ENCODE peak calls at places on chromosome 3, in five cellular contexts. L is AG04449, T is RWPE1, H is thoracic aorta, Q is cardiac muscle cell. J is an unnamed sample.

GRCh38 chr3:52930748-52931147 is 33.4 kb upstream of the STIMATE start:
- DNase-seq in L (no peak), T (no peak), H (no peak), Q (no peak), J (peak)

GRCh38 chr3:23316924-23317323 is 113.8 kb downstream of the UBE2E2 start:
- DNase-seq in L (no peak), H (no peak), Q (no peak), T (no peak), J (no peak)

GRCh38 chr3:20039765-20040475 is at the start of gene KAT2B:
- DNase-seq in Q (peak), L (no peak), H (no peak), T (peak), J (peak)

GRCh38 chr3:77321646-77322045 is 281.7 kb downstream of the ROBO2 start:
- DNase-seq in Q (peak), T (no peak), H (no peak), L (no peak), J (no peak)

GRCh38 chr3:129439381-129439816 is 349 bp downstream of the MBD4 start:
- DNase-seq in H (no peak), Q (no peak), T (peak), L (no peak), J (peak)

GRCh38 chr3:95154775-95155174 is 1091.9 kb downstream of the NSUN3 start:
- DNase-seq in T (peak), H (no peak), L (no peak), Q (no peak), J (no peak)

GRCh38 chr3:55721716-55722484 is 234.8 kb upstream of the WNT5A start:
- DNase-seq in H (no peak), Q (peak), T (peak), L (no peak), J (peak)

GRCh38 chr3:10192953-10193691 is 28.4 kb downstream of the IRAK2 start:
- DNase-seq in L (peak), H (no peak), T (peak), Q (no peak), J (no peak)

GRCh38 chr3:181230258-181230657 is 240.7 kb upstream of the DNAJC19 start:
- DNase-seq in L (no peak), H (no peak), Q (no peak), T (no peak), J (no peak)
- TF ChIP-seq CTCF in L (no peak), H (no peak), Q (no peak), T (no peak), J (peak)

DNA sequence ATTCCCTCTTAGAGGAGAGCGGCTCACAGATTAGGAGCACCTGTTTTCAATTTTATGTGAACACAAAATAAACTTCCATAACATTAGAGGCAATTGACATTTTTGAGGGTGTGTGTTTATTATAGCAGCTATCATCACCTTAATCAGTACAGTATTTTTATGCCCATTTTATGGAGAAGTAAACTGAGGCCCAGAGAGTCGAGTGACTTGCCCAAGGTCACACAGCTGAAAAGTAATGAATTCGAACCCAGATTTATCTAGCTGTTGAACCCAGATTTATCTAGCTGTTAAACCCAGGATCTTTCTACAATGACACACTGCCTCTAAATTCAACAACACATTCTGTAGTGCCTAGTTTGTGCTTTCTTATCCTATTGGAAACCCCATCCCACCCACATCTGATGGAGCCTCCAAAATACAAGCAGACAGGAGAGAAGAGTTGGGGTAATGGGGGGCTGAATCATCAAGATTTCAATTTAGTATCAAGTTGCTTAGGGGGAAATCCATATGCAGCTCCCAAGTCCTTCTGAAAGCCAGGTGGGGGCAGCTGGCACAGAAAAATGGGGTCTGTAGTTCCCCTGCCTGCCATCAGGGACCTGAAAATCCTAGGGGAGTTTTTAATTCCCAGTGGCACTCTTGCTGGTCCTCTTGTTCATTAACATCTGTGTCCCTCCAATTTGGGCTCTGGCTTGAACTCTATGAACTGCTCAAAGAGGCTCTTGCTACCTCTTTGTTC is 50.4 kb upstream of the TRA2B start:
- DNase-seq in L (no peak), H (no peak), Q (no peak), T (no peak), J (no peak)
- TF ChIP-seq CTCF in L (no peak), H (no peak), Q (no peak), T (no peak), J (no peak)

GRCh38 chr3:40511031-40511718 is 5.3 kb downstream of the ZNF620 start:
- DNase-seq in L (no peak), H (no peak), T (no peak), Q (no peak), J (no peak)

GRCh38 chr3:40499952-40500351 is 5.9 kb upstream of the ZNF620 start:
- DNase-seq in Q (no peak), H (no peak), T (no peak), L (no peak), J (no peak)

GRCh38 chr3:40504636-40505430 is 1.0 kb upstream of the ZNF620 start:
- DNase-seq in Q (no peak), L (peak), T (peak), H (no peak), J (no peak)

GRCh38 chr3:40505599-40506462 is at the start of gene ZNF620:
- DNase-seq in H (peak), T (peak), L (no peak), Q (peak), J (peak)
- TF ChIP-seq CTCF in H (no peak), T (peak), L (peak), Q (peak), J (peak)

DNA sequence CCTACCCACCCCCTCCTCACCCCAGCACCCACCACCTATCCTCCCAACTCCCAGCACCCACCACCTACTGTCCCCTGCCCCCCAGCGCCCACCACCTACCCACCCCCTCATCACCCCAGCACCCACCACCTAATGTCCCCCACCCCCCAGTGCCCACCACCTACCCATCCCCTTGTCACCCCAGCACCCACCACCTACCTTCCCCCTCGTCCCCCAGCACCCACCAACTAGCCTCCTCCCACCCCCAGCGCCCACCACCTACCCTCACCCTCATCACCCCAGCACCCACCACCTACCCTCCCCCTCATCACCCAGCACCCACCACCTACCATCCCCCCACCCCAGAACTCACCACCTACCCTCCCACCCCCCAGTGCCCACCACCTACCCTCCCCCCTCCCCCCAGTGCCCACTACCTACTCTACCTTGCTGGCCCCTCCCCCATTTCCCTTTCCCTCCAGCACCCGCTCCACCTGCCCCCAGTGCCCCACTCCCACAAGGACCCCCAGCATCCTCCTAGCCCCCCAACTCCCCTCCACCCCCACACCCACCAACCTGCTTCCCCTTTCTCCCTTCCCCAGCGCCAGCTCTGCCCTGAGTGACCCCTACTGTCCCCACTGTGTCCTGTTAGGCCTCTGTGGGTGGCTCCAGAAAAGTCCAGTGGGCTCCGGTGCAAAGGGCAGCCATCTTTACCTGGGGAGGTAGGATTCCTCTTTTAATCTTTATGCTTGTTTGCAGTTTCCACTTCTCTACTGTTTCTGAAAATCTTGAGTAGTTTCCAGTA is 1.2 kb downstream of the UROC1 start:
- DNase-seq in H (no peak), T (no peak), L (no peak), Q (no peak), J (no peak)
- TF ChIP-seq CTCF in H (no peak), T (no peak), L (no peak), Q (no peak), J (no peak)

DNA sequence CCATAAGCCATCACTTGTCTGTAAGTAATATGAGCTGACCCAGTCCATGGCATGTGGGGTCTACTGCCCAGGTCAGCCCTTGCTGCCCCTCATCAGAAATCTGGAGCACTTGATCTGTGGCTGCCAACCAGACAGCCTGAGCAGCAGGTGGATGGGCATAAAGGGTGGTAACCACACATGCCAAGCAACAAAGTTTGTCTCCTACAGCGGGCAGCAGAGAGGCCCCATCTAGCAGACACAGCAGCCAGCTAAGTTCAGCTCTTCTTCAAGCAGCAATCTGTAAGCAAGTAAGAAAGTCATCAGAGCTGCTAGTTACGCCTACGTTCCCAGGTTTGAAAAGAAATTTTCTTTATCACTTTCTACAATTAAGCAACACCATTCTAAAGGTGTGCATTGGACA is 27.9 kb downstream of the CHCHD4 start:
- DNase-seq in H (no peak), L (no peak), Q (no peak), T (no peak), J (no peak)
- TF ChIP-seq CTCF in H (no peak), L (no peak), Q (no peak), T (no peak), J (no peak)

DNA sequence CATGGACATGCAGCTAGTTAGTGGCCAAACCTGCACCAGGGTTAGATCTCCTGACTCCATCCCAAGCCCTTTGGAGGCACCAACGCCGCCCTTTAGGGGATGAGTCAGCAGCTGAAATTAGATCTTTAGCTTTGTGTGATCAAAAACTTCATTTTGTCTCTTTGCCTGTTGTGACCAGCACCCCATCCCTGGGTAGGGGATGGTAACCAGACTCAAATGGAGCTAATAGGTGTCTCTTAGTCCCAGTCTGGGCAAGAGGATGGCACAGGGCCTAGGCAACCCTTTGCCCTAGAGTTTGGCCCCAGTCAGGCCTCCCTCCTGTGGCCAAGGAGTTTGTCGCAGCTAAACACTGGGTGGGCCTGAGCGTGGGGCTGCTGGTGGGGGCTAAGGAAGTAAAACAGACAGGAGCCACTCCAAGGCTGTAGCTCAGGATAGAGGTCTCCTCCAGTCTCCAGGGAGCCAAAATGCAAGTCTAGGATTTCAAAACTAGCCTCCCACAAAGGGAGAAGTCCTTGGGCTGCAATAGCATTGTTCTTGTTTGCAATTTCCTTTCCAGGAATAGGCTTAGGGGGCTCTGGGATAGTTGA is 105.1 kb downstream of the CPN2 start:
- DNase-seq in H (no peak), T (no peak), Q (no peak), L (no peak), J (no peak)
- TF ChIP-seq CTCF in H (no peak), T (no peak), Q (no peak), L (no peak), J (no peak)